ENCODE peak calls at places on chromosomes 6 and 20, in eight cellular contexts. G is stimulated activated CD4-positive, alpha-beta T cell treated with anti-CD3 and anti-CD28 coated beads, Interleukin-15, amount 100 ng/mL, for 1 hour; C is prostate gland; X is MV-4-11; P is H54; M is BE2C; L is hypothalamus; U is endothelial cell. E is an unnamed sample.

GRCh38 chr6:29426654-29427053 is 11.9 kb downstream of the OR12D1 start:
- DNase-seq in G (no peak), P (no peak), C (no peak), M (no peak), X (no peak), L (no peak), U (no peak), E (no peak)

GRCh38 chr6:140271759-140272377 is 897.4 kb upstream of the CITED2 start:
- DNase-seq in C (no peak), U (no peak), M (no peak), G (no peak), X (peak), L (no peak), P (no peak), E (no peak)

GRCh38 chr20:40493551-40493950 is 195.5 kb downstream of the MAFB start:
- DNase-seq in U (no peak), C (no peak), L (no peak), X (peak), G (no peak), M (no peak), P (no peak), E (no peak)

GRCh38 chr6:129364037-129364436 is 345.9 kb downstream of the ARHGAP18 start:
- DNase-seq in L (no peak), M (no peak), C (no peak), X (no peak), P (no peak), U (no peak), G (no peak), E (no peak)

GRCh38 chr20:15248618-15249395 is 911.4 kb upstream of the FLRT3 start:
- DNase-seq in X (peak), C (no peak), U (no peak), M (no peak), L (no peak), P (no peak), G (no peak), E (no peak)

GRCh38 chr6:10513544-10513943 is 7.6 kb upstream of the GCNT2 start:
- DNase-seq in L (no peak), M (no peak), C (no peak), P (no peak), U (no peak), G (no peak), X (no peak), E (no peak)

GRCh38 chr20:61887694-61888093 is 178.0 kb downstream of the TAF4 start:
- DNase-seq in C (no peak), X (no peak), G (no peak), U (no peak), M (no peak), P (no peak), L (no peak), E (no peak)

GRCh38 chr6:13767121-13767794 is 47.1 kb downstream of the MCUR1 start:
- DNase-seq in L (no peak), X (no peak), P (no peak), M (peak), G (no peak), C (peak), U (no peak), E (no peak)

GRCh38 chr6:137866200-137866913 is 702 bp upstream of the TNFAIP3 start:
- DNase-seq in G (no peak), P (peak), X (no peak), M (no peak), L (peak), C (no peak), U (no peak), E (no peak)

GRCh38 chr20:62350629-62351422 is 16.3 kb downstream of the LAMA5 start:
- DNase-seq in P (no peak), G (no peak), L (no peak), U (no peak), X (no peak), C (no peak), M (no peak), E (no peak)

GRCh38 chr6:169807219-169807618 is 55.8 kb downstream of the ERMARD start:
- DNase-seq in C (no peak), P (no peak), M (no peak), G (no peak), L (no peak), X (peak), U (no peak), E (peak)

GRCh38 chr6:106069478-106069877 is 16.7 kb upstream of the PRDM1 start:
- DNase-seq in C (peak), M (peak), U (no peak), G (no peak), L (no peak), X (no peak), P (no peak), E (no peak)

GRCh38 chr6:98581725-98582124 is 252.6 kb upstream of the POU3F2 start:
- DNase-seq in C (no peak), X (no peak), P (no peak), L (no peak), M (no peak), G (no peak), U (no peak), E (no peak)

GRCh38 chr6:163806761-163807499 is 392.4 kb downstream of the QKI start:
- DNase-seq in X (no peak), L (no peak), M (no peak), U (no peak), G (no peak), P (no peak), C (no peak), E (no peak)

GRCh38 chr6:111722220-111722731 is 116.6 kb upstream of the TRAF3IP2 start:
- DNase-seq in G (no peak), L (no peak), M (no peak), C (no peak), P (no peak), X (peak), U (no peak), E (no peak)

GRCh38 chr6:3205913-3206312 is 21.5 kb downstream of the TUBB2B start:
- DNase-seq in X (peak), U (no peak), L (no peak), G (no peak), C (no peak), M (no peak), P (no peak), E (no peak)

GRCh38 chr6:19128701-19129100 is 708.5 kb upstream of the ID4 start:
- DNase-seq in C (no peak), X (no peak), P (no peak), U (no peak), M (no peak), L (no peak), G (no peak), E (no peak)

GRCh38 chr6:160010067-160010466 is 41.2 kb downstream of the IGF2R start:
- DNase-seq in C (no peak), X (no peak), M (no peak), P (no peak), G (no peak), U (no peak), L (no peak), E (no peak)

GRCh38 chr20:34871966-34872603 is 571 bp downstream of the GGT7 start:
- DNase-seq in M (no peak), C (no peak), G (no peak), L (peak), U (no peak), X (no peak), P (no peak), E (no peak)

GRCh38 chr6:26534681-26535465 is 3.3 kb upstream of the HMGN4 start:
- DNase-seq in U (no peak), M (no peak), G (no peak), C (no peak), X (no peak), P (no peak), L (no peak), E (no peak)

GRCh38 chr6:25278557-25278913 is 639 bp upstream of the CARMIL1 start:
- DNase-seq in G (no peak), C (no peak), M (no peak), L (no peak), U (no peak), P (no peak), X (no peak), E (no peak)

GRCh38 chr20:33635341-33635740 is 26.8 kb upstream of the C20orf144 start:
- DNase-seq in P (no peak), L (no peak), G (no peak), C (no peak), U (no peak), M (no peak), X (no peak), E (no peak)

GRCh38 chr6:100923481-100923880 is 42.4 kb upstream of the ASCC3 start:
- DNase-seq in L (no peak), G (no peak), X (no peak), P (no peak), M (no peak), C (no peak), U (no peak), E (no peak)

GRCh38 chr6:15791401-15792137 is 128.7 kb upstream of the DTNBP1 start:
- DNase-seq in M (no peak), X (no peak), L (no peak), G (no peak), P (no peak), U (no peak), C (no peak), E (no peak)

GRCh38 chr6:107603029-107603428 is 113.1 kb downstream of the SOBP start:
- DNase-seq in X (no peak), G (no peak), C (no peak), U (no peak), M (no peak), L (peak), P (no peak), E (no peak)

GRCh38 chr6:24455061-24455460 is 34.3 kb downstream of the GPLD1 start:
- DNase-seq in X (no peak), P (no peak), L (no peak), U (no peak), G (no peak), M (no peak), C (no peak), E (no peak)

GRCh38 chr20:9978395-9979004 is 56.3 kb upstream of the ANKEF1 start:
- DNase-seq in G (no peak), L (peak), M (peak), X (peak), C (peak), U (peak), P (peak), E (no peak)

GRCh38 chr6:127606131-127606562 is 29.2 kb downstream of the C6orf58 start:
- DNase-seq in C (no peak), L (no peak), P (peak), G (no peak), U (peak), M (peak), X (peak), E (no peak)

GRCh38 chr6:16929814-16930213 is 168.6 kb upstream of the ATXN1 start:
- DNase-seq in U (no peak), C (no peak), P (no peak), L (no peak), M (no peak), G (no peak), X (no peak), E (no peak)

GRCh38 chr20:24163501-24163900 is 174.9 kb upstream of the GGTLC1 start:
- DNase-seq in X (no peak), U (no peak), G (no peak), M (no peak), P (no peak), L (no peak), C (no peak), E (no peak)

GRCh38 chr6:12923644-12924235 is 207.2 kb downstream of the PHACTR1 start:
- DNase-seq in L (no peak), C (no peak), P (no peak), X (no peak), U (no peak), G (no peak), M (no peak), E (no peak)

E was measured in posterior vena cava.